ENCODE peak calls at places on chromosomes 12 and 14, in eight cellular contexts. One of them, this sample, is unnamed.

GRCh38 chr12:103169-103981 is 36.8 kb downstream of the IQSEC3 start:
- DNase-seq in AG04450: no peak
- DNase-seq in mucosa of descending colon: no peak
- DNase-seq in dorsolateral prefrontal cortex: no peak
- DNase-seq in AG04449: no peak
- DNase-seq in fibroblast of villous mesenchyme: no peak
- DNase-seq in A549: peak; percentile 73
- DNase-seq in AG09309: no peak
- DNase-seq in this sample: no peak

GRCh38 chr14:39366460-39367386 is 65.5 kb downstream of the FBXO33 start:
- DNase-seq in AG04450: no peak
- DNase-seq in mucosa of descending colon: no peak
- DNase-seq in dorsolateral prefrontal cortex: no peak
- DNase-seq in AG04449: no peak
- DNase-seq in fibroblast of villous mesenchyme: no peak
- DNase-seq in A549: no peak
- DNase-seq in AG09309: no peak
- DNase-seq in this sample: no peak

GRCh38 chr12:76346798-76347420 is 1.3 kb downstream of the BBS10 start:
- DNase-seq in AG04450: no peak
- DNase-seq in mucosa of descending colon: no peak
- DNase-seq in dorsolateral prefrontal cortex: no peak
- DNase-seq in AG04449: no peak
- DNase-seq in fibroblast of villous mesenchyme: peak; percentile 74
- DNase-seq in A549: peak; percentile 54
- DNase-seq in AG09309: no peak
- DNase-seq in this sample: peak; percentile 85

GRCh38 chr12:119758236-119758635 is 90.3 kb downstream of the PRKAB1 start:
- DNase-seq in AG04450: no peak
- DNase-seq in mucosa of descending colon: no peak
- DNase-seq in dorsolateral prefrontal cortex: no peak
- DNase-seq in AG04449: no peak
- DNase-seq in fibroblast of villous mesenchyme: no peak
- DNase-seq in A549: no peak
- DNase-seq in AG09309: no peak
- DNase-seq in this sample: no peak

GRCh38 chr12:29241821-29242591 is 92.9 kb downstream of the FAR2 start:
- DNase-seq in AG04450: peak; percentile 15
- DNase-seq in mucosa of descending colon: no peak
- DNase-seq in dorsolateral prefrontal cortex: no peak
- DNase-seq in AG04449: peak; percentile 77
- DNase-seq in fibroblast of villous mesenchyme: peak; percentile 80
- DNase-seq in A549: no peak
- DNase-seq in AG09309: peak; percentile 82
- DNase-seq in this sample: peak; percentile 90

GRCh38 chr14:102362084-102362483 is 606 bp downstream of the CINP start:
- DNase-seq in AG04450: no peak
- DNase-seq in mucosa of descending colon: no peak
- DNase-seq in dorsolateral prefrontal cortex: no peak
- DNase-seq in AG04449: peak; percentile 3
- DNase-seq in fibroblast of villous mesenchyme: peak; percentile 28
- DNase-seq in A549: no peak
- DNase-seq in AG09309: no peak
- DNase-seq in this sample: peak; percentile 29

GRCh38 chr12:127509066-127509778 is 757.7 kb upstream of the TMEM132C start:
- DNase-seq in AG04450: peak; percentile 45
- DNase-seq in mucosa of descending colon: no peak
- DNase-seq in dorsolateral prefrontal cortex: no peak
- DNase-seq in AG04449: peak; percentile 96
- DNase-seq in fibroblast of villous mesenchyme: peak; percentile 27
- DNase-seq in A549: no peak
- DNase-seq in AG09309: peak; percentile 77
- DNase-seq in this sample: peak; percentile 90

GRCh38 chr12:112907415-112908157 is 824 bp downstream of the OAS1 start:
- DNase-seq in AG04450: no peak
- DNase-seq in mucosa of descending colon: no peak
- DNase-seq in dorsolateral prefrontal cortex: no peak
- DNase-seq in AG04449: no peak
- DNase-seq in fibroblast of villous mesenchyme: no peak
- DNase-seq in A549: no peak
- DNase-seq in AG09309: no peak
- DNase-seq in this sample: no peak

GRCh38 chr14:67962215-67962644 is 142.7 kb downstream of the RAD51B start:
- DNase-seq in AG04450: no peak
- DNase-seq in mucosa of descending colon: no peak
- DNase-seq in dorsolateral prefrontal cortex: no peak
- DNase-seq in AG04449: no peak
- DNase-seq in fibroblast of villous mesenchyme: peak; percentile 51
- DNase-seq in A549: no peak
- DNase-seq in AG09309: no peak
- DNase-seq in this sample: peak; percentile 37

GRCh38 chr12:26122681-26123481 is 2.0 kb downstream of the BHLHE41 start:
- DNase-seq in AG04450: no peak
- DNase-seq in mucosa of descending colon: peak; percentile 71
- DNase-seq in dorsolateral prefrontal cortex: peak; percentile 67
- DNase-seq in AG04449: no peak
- DNase-seq in fibroblast of villous mesenchyme: peak; percentile 65
- DNase-seq in A549: peak; percentile 70
- DNase-seq in AG09309: no peak
- DNase-seq in this sample: peak; percentile 85

GRCh38 chr14:93231129-93231979 is 24.3 kb downstream of the UBR7 start:
- DNase-seq in AG04450: no peak
- DNase-seq in mucosa of descending colon: no peak
- DNase-seq in dorsolateral prefrontal cortex: no peak
- DNase-seq in AG04449: no peak
- DNase-seq in fibroblast of villous mesenchyme: peak; percentile 53
- DNase-seq in A549: peak; percentile 51
- DNase-seq in AG09309: no peak
- DNase-seq in this sample: peak; percentile 61

GRCh38 chr12:58413794-58414193 is 472.4 kb downstream of the ATP23 start:
- DNase-seq in AG04450: no peak
- DNase-seq in mucosa of descending colon: no peak
- DNase-seq in dorsolateral prefrontal cortex: no peak
- DNase-seq in AG04449: no peak
- DNase-seq in fibroblast of villous mesenchyme: peak; percentile 95
- DNase-seq in A549: peak; percentile 67
- DNase-seq in AG09309: no peak
- DNase-seq in this sample: peak; percentile 66

GRCh38 chr14:49160983-49161382 is 425.2 kb downstream of the RPS29 start:
- DNase-seq in AG04450: no peak
- DNase-seq in mucosa of descending colon: no peak
- DNase-seq in dorsolateral prefrontal cortex: no peak
- DNase-seq in AG04449: no peak
- DNase-seq in fibroblast of villous mesenchyme: no peak
- DNase-seq in A549: no peak
- DNase-seq in AG09309: no peak
- DNase-seq in this sample: no peak

GRCh38 chr14:84262932-84263331 is 1267.0 kb upstream of the FLRT2 start:
- DNase-seq in AG04450: no peak
- DNase-seq in mucosa of descending colon: no peak
- DNase-seq in dorsolateral prefrontal cortex: no peak
- DNase-seq in AG04449: no peak
- DNase-seq in fibroblast of villous mesenchyme: no peak
- DNase-seq in A549: no peak
- DNase-seq in AG09309: no peak
- DNase-seq in this sample: no peak

GRCh38 chr14:88477513-88478250 is 77.1 kb downstream of the PTPN21 start:
- DNase-seq in AG04450: no peak
- DNase-seq in mucosa of descending colon: no peak
- DNase-seq in dorsolateral prefrontal cortex: no peak
- DNase-seq in AG04449: no peak
- DNase-seq in fibroblast of villous mesenchyme: no peak
- DNase-seq in A549: no peak
- DNase-seq in AG09309: no peak
- DNase-seq in this sample: no peak

GRCh38 chr12:120588948-120589930 is 8.0 kb upstream of the POP5 start:
- DNase-seq in AG04450: no peak
- DNase-seq in mucosa of descending colon: no peak
- DNase-seq in dorsolateral prefrontal cortex: peak; percentile 78
- DNase-seq in AG04449: no peak
- DNase-seq in fibroblast of villous mesenchyme: no peak
- DNase-seq in A549: no peak
- DNase-seq in AG09309: no peak
- DNase-seq in this sample: no peak

GRCh38 chr14:68959035-68959434 is 20.1 kb downstream of the ACTN1 start:
- DNase-seq in AG04450: no peak
- DNase-seq in mucosa of descending colon: no peak
- DNase-seq in dorsolateral prefrontal cortex: no peak
- DNase-seq in AG04449: no peak
- DNase-seq in fibroblast of villous mesenchyme: no peak
- DNase-seq in A549: no peak
- DNase-seq in AG09309: no peak
- DNase-seq in this sample: peak; percentile 61

DNA sequence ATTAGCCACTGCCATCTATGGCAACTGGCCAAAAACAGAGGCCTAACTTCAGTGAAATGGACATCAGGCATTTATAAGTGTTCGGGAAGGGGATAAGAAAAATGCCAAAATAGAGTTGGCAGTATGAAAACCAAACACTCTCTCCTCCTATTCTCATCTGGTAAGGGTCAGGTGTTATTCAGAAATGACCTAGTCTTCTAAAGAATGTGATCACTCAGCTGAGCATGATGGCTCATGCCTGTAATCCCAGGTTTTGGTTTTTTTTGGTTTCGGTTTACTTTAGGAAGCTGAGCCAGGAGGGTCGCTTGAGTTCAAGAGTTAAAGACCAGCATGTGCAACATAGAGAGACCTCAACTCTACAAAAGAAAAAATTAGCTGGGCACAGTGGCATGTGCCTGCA is 170.3 kb downstream of the GRIN2B start:
- DNase-seq in AG04450: no peak
- DNase-seq in mucosa of descending colon: no peak
- DNase-seq in dorsolateral prefrontal cortex: no peak
- DNase-seq in AG04449: no peak
- DNase-seq in fibroblast of villous mesenchyme: no peak
- DNase-seq in A549: no peak
- DNase-seq in AG09309: no peak
- DNase-seq in this sample: no peak
- H3K4me3 ChIP-seq in AG04450: no peak overlapping the region
- H3K4me3 ChIP-seq in mucosa of descending colon: no peak overlapping the region
- H3K4me3 ChIP-seq in dorsolateral prefrontal cortex: no peak overlapping the region
- H3K4me3 ChIP-seq in AG04449: no peak overlapping the region
- H3K4me3 ChIP-seq in fibroblast of villous mesenchyme: no peak overlapping the region
- H3K4me3 ChIP-seq in A549: no peak overlapping the region
- H3K4me3 ChIP-seq in AG09309: no peak overlapping the region
- H3K4me3 ChIP-seq in this sample: no peak overlapping the region

DNA sequence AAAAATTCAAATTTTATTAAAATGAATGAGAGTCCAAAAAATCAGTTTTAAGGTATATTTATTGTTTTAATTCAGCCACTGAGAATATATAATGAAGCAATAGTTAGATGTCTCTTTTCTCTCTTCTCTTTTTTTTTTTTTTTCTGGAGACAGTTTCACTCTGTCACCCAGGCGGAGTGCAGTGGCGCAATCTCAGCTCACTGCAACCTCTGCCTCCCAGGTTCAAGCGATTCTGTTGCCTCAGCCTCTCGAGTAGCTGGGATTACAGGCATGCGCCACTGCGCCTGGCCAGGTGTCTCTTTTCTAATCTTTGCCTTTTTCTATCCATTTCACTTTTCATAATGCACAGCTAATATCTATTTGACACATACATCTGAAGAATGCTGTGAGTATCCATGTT is 307.1 kb upstream of the RGS6 start:
- DNase-seq in AG04450: no peak
- DNase-seq in mucosa of descending colon: no peak
- DNase-seq in dorsolateral prefrontal cortex: no peak
- DNase-seq in AG04449: no peak
- DNase-seq in fibroblast of villous mesenchyme: peak; percentile 28
- DNase-seq in A549: no peak
- DNase-seq in AG09309: no peak
- DNase-seq in this sample: peak; percentile 45
- TF ChIP-seq CTCF in AG04450: no peak
- TF ChIP-seq CTCF in mucosa of descending colon: no peak
- TF ChIP-seq CTCF in dorsolateral prefrontal cortex: no peak
- TF ChIP-seq CTCF in AG04449: no peak
- TF ChIP-seq CTCF in fibroblast of villous mesenchyme: no peak
- TF ChIP-seq CTCF in A549: no peak
- TF ChIP-seq CTCF in AG09309: no peak
- TF ChIP-seq CTCF in this sample: no peak

DNA sequence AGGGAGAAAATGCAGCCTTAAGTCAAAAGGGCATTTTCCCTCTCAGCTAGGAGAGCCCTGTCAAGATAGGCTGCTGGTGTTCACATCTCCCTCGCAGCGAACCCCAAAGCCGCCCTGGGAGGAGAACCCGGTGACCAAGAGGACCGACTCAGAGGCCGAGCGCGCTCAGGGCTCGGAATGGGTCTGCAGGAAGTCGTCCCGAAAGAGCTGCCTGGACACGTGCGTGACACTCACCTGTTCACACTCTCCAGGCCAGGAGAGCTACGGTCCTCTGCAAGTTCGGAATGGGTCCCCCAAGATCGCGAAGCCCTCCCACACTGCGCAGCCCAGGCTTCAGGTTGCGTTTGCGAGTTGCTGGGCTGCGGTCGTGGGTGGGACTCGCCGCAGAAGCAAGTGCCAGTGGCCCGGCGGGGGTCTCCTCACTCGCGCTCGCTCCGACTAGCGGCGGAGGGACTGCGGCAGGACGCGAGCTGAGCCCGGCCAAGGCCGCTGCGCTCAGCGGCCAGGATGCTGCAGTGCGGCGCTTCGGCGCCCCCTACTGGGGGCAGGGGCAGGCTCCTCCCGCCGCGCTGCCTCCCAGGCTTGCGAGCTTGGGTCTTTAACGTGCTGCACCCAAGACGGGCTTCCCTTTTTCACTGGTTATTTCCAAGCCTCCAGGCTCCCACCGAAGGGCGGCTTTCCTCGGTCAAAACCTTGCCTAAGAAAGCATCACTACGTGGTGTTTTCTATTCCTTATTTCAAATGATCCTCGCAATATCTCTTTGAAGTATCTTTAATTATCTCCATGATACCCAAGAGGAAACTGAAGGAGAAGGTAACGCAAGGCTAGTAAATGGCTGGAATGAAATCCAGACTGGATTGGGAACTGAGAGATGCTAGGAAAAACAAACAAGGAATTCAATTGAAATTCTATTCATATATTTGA is at the start of gene RERG:
- DNase-seq in AG04450: peak; percentile 34
- DNase-seq in mucosa of descending colon: peak; percentile 77
- DNase-seq in dorsolateral prefrontal cortex: peak; percentile 66
- DNase-seq in AG04449: no peak
- DNase-seq in fibroblast of villous mesenchyme: peak; percentile 71
- DNase-seq in A549: peak; percentile 78
- DNase-seq in AG09309: peak; percentile 4
- DNase-seq in this sample: peak; percentile 86
- H3K4me3 ChIP-seq in AG04450: peak within 1 kb of the TSS; percentile 56
- H3K4me3 ChIP-seq in mucosa of descending colon: no peak within 1 kb of the TSS
- H3K4me3 ChIP-seq in dorsolateral prefrontal cortex: peak within 1 kb of the TSS; percentile 63
- H3K4me3 ChIP-seq in AG04449: peak within 1 kb of the TSS; percentile 53
- H3K4me3 ChIP-seq in fibroblast of villous mesenchyme: peak within 1 kb of the TSS; percentile 50
- H3K4me3 ChIP-seq in A549: peak within 1 kb of the TSS; percentile 47
- H3K4me3 ChIP-seq in AG09309: peak within 1 kb of the TSS; percentile 34
- H3K4me3 ChIP-seq in this sample: peak within 1 kb of the TSS; percentile 61

DNA sequence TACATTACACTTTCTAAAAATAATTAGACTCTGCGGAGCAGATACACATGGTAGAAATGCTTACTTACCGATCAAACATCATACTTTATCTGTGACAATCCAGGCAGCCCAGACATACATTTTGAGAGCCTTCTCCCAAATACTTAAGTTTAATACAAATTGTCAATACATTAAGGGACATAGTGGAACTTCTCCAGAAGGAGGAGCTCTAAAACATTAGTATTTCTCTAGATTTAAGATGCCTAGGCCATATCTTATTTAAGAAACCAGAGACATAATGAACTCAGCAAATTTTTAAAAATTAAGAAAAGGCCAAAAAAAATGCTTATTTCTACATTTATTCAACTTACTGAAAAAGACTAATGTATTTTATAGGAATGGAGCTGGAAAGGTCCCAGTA is 16.1 kb downstream of the ACSM4 start:
- DNase-seq in AG04450: no peak
- DNase-seq in mucosa of descending colon: no peak
- DNase-seq in dorsolateral prefrontal cortex: no peak
- DNase-seq in AG04449: no peak
- DNase-seq in fibroblast of villous mesenchyme: no peak
- DNase-seq in A549: no peak
- DNase-seq in AG09309: no peak
- DNase-seq in this sample: peak; percentile 17
- TF ChIP-seq CTCF in AG04450: peak; percentile 22
- TF ChIP-seq CTCF in mucosa of descending colon: no peak
- TF ChIP-seq CTCF in dorsolateral prefrontal cortex: no peak
- TF ChIP-seq CTCF in AG04449: no peak
- TF ChIP-seq CTCF in fibroblast of villous mesenchyme: peak; percentile 12
- TF ChIP-seq CTCF in A549: no peak
- TF ChIP-seq CTCF in AG09309: no peak
- TF ChIP-seq CTCF in this sample: peak; percentile 28

This sample was measured in choroid plexus epithelial cell.